ENCODE peak calls at places on chromosome 11, in five cellular contexts. One of them, this sample, is unnamed.

GRCh38 chr11:2091112-2091746 is 48.0 kb downstream of the IGF2 start:
- DNase-seq in Panc1: no peak
- DNase-seq in lower leg skin: peak; percentile 67
- DNase-seq in fibroblast of pulmonary artery: no peak
- DNase-seq in epithelial cell of esophagus: no peak
- DNase-seq in this sample: no peak

GRCh38 chr11:64409707-64410395 is 50.9 kb downstream of the RPS6KA4 start:
- DNase-seq in fibroblast of pulmonary artery: no peak
- DNase-seq in epithelial cell of esophagus: no peak
- DNase-seq in Panc1: no peak
- DNase-seq in lower leg skin: no peak
- DNase-seq in this sample: no peak

GRCh38 chr11:76770642-76771445 is 12.3 kb upstream of the TSKU start:
- DNase-seq in Panc1: peak; percentile 72
- DNase-seq in fibroblast of pulmonary artery: peak; percentile 79
- DNase-seq in lower leg skin: peak; percentile 93
- DNase-seq in epithelial cell of esophagus: peak; percentile 51
- DNase-seq in this sample: peak; percentile 39

GRCh38 chr11:77086521-77087472 is 15.8 kb upstream of the OMP start:
- DNase-seq in Panc1: no peak
- DNase-seq in epithelial cell of esophagus: no peak
- DNase-seq in lower leg skin: peak; percentile 82
- DNase-seq in fibroblast of pulmonary artery: peak; percentile 47
- DNase-seq in this sample: no peak

GRCh38 chr11:32510039-32510438 is 73.6 kb upstream of the EIF3M start:
- DNase-seq in fibroblast of pulmonary artery: no peak
- DNase-seq in lower leg skin: no peak
- DNase-seq in Panc1: no peak
- DNase-seq in epithelial cell of esophagus: no peak
- DNase-seq in this sample: no peak

GRCh38 chr11:120912504-120912903 is 111.4 kb upstream of the TBCEL start:
- DNase-seq in epithelial cell of esophagus: peak; percentile 40
- DNase-seq in Panc1: peak; percentile 17
- DNase-seq in fibroblast of pulmonary artery: peak; percentile 51
- DNase-seq in lower leg skin: no peak
- DNase-seq in this sample: no peak

GRCh38 chr11:105861225-105861624 is 160.8 kb downstream of the MSANTD4 start:
- DNase-seq in epithelial cell of esophagus: peak; percentile 33
- DNase-seq in Panc1: peak; percentile 18
- DNase-seq in fibroblast of pulmonary artery: peak; percentile 13
- DNase-seq in lower leg skin: no peak
- DNase-seq in this sample: no peak

GRCh38 chr11:64378335-64378884 is 19.4 kb downstream of the RPS6KA4 start:
- DNase-seq in epithelial cell of esophagus: no peak
- DNase-seq in fibroblast of pulmonary artery: peak; percentile 29
- DNase-seq in lower leg skin: no peak
- DNase-seq in Panc1: no peak
- DNase-seq in this sample: no peak

GRCh38 chr11:75145972-75146519 is 4.9 kb upstream of the SLCO2B1 start:
- DNase-seq in epithelial cell of esophagus: no peak
- DNase-seq in lower leg skin: peak; percentile 9
- DNase-seq in fibroblast of pulmonary artery: no peak
- DNase-seq in Panc1: no peak
- DNase-seq in this sample: no peak

GRCh38 chr11:104549019-104549418 is 349.2 kb downstream of the CASP12 start:
- DNase-seq in Panc1: no peak
- DNase-seq in lower leg skin: no peak
- DNase-seq in epithelial cell of esophagus: no peak
- DNase-seq in fibroblast of pulmonary artery: no peak
- DNase-seq in this sample: no peak

GRCh38 chr11:61816736-61817455 is at the start of gene FADS1:
- DNase-seq in lower leg skin: peak; percentile 96
- DNase-seq in fibroblast of pulmonary artery: peak; percentile 97
- DNase-seq in epithelial cell of esophagus: peak; percentile 84
- DNase-seq in Panc1: no peak
- DNase-seq in this sample: no peak

GRCh38 chr11:118705111-118705741 is 25.8 kb upstream of the TREH start:
- DNase-seq in fibroblast of pulmonary artery: no peak
- DNase-seq in epithelial cell of esophagus: no peak
- DNase-seq in lower leg skin: peak; percentile 83
- DNase-seq in Panc1: no peak
- DNase-seq in this sample: no peak

GRCh38 chr11:111408789-111409727 is 30.0 kb upstream of the POU2AF1 start:
- DNase-seq in lower leg skin: peak; percentile 60
- DNase-seq in Panc1: no peak
- DNase-seq in fibroblast of pulmonary artery: peak; percentile 15
- DNase-seq in epithelial cell of esophagus: no peak
- DNase-seq in this sample: no peak

GRCh38 chr11:20068691-20069090 is 91.6 kb downstream of the DBX1 start:
- DNase-seq in epithelial cell of esophagus: no peak
- DNase-seq in fibroblast of pulmonary artery: no peak
- DNase-seq in lower leg skin: no peak
- DNase-seq in Panc1: no peak
- DNase-seq in this sample: no peak

GRCh38 chr11:35518766-35519165 is 6.7 kb downstream of the PAMR1 start:
- DNase-seq in epithelial cell of esophagus: no peak
- DNase-seq in fibroblast of pulmonary artery: no peak
- DNase-seq in Panc1: no peak
- DNase-seq in lower leg skin: no peak
- DNase-seq in this sample: no peak

GRCh38 chr11:116960916-116961315 is 123.5 kb upstream of the APOA1 start:
- DNase-seq in lower leg skin: no peak
- DNase-seq in fibroblast of pulmonary artery: peak; percentile 46
- DNase-seq in Panc1: no peak
- DNase-seq in epithelial cell of esophagus: peak; percentile 66
- DNase-seq in this sample: peak; percentile 32

GRCh38 chr11:72719144-72719543 is 33.1 kb downstream of the ARAP1 start:
- DNase-seq in Panc1: no peak
- DNase-seq in fibroblast of pulmonary artery: peak; percentile 55
- DNase-seq in epithelial cell of esophagus: no peak
- DNase-seq in lower leg skin: no peak
- DNase-seq in this sample: no peak

GRCh38 chr11:72720806-72721205 is 31.4 kb downstream of the ARAP1 start:
- DNase-seq in Panc1: no peak
- DNase-seq in lower leg skin: no peak
- DNase-seq in fibroblast of pulmonary artery: no peak
- DNase-seq in epithelial cell of esophagus: no peak
- DNase-seq in this sample: no peak

GRCh38 chr11:72721276-72721675 is 30.9 kb downstream of the ARAP1 start:
- DNase-seq in epithelial cell of esophagus: no peak
- DNase-seq in Panc1: no peak
- DNase-seq in fibroblast of pulmonary artery: no peak
- DNase-seq in lower leg skin: no peak
- DNase-seq in this sample: no peak

GRCh38 chr11:72719551-72719950 is 32.7 kb downstream of the ARAP1 start:
- DNase-seq in Panc1: no peak
- DNase-seq in fibroblast of pulmonary artery: no peak
- DNase-seq in epithelial cell of esophagus: no peak
- DNase-seq in lower leg skin: no peak
- DNase-seq in this sample: no peak

GRCh38 chr11:72720047-72720446 is 32.2 kb downstream of the ARAP1 start:
- DNase-seq in epithelial cell of esophagus: no peak
- DNase-seq in fibroblast of pulmonary artery: no peak
- DNase-seq in Panc1: no peak
- DNase-seq in lower leg skin: no peak
- DNase-seq in this sample: no peak
- H3K4me3 ChIP-seq in epithelial cell of esophagus: peak overlapping the region; percentile 87
- H3K4me3 ChIP-seq in fibroblast of pulmonary artery: peak overlapping the region; percentile 12
- H3K4me3 ChIP-seq in Panc1: no peak overlapping the region
- H3K4me3 ChIP-seq in lower leg skin: no peak overlapping the region
- H3K4me3 ChIP-seq in this sample: peak overlapping the region; percentile 71

GRCh38 chr11:56345739-56346138 is at the start of gene OR8K1:
- DNase-seq in lower leg skin: no peak
- DNase-seq in epithelial cell of esophagus: no peak
- DNase-seq in Panc1: no peak
- DNase-seq in fibroblast of pulmonary artery: no peak
- DNase-seq in this sample: no peak
- TF ChIP-seq CTCF in lower leg skin: no peak
- TF ChIP-seq CTCF in epithelial cell of esophagus: no peak
- TF ChIP-seq CTCF in Panc1: no peak
- TF ChIP-seq CTCF in fibroblast of pulmonary artery: no peak
- TF ChIP-seq CTCF in this sample: no peak

DNA sequence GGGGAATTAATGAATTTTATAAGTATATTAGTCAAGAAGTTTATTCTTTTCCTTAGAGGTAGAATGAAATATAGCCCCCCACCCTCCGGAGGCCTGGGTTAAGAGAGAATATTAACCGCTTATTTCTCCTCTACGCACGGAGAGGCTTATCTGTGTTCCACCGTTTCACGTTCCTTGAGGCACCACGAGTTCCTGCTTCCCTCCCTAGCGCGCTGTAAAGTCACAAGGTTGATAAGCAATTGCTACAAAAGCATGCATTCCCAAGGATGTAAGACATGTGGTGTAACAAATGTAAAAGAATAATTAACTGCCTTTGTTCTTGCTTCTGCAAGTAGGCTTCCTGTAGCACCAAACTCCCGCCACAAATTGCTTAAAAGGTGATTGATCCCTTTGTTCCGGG is 1.5 kb upstream of the ANKRD42 start:
- DNase-seq in epithelial cell of esophagus: no peak
- DNase-seq in fibroblast of pulmonary artery: no peak
- DNase-seq in lower leg skin: no peak
- DNase-seq in Panc1: no peak
- DNase-seq in this sample: no peak
- H3K4me3 ChIP-seq in epithelial cell of esophagus: peak overlapping the region; percentile 98
- H3K4me3 ChIP-seq in fibroblast of pulmonary artery: peak overlapping the region; percentile 71
- H3K4me3 ChIP-seq in lower leg skin: no peak overlapping the region
- H3K4me3 ChIP-seq in Panc1: peak overlapping the region; percentile 88
- H3K4me3 ChIP-seq in this sample: peak overlapping the region; percentile 78

DNA sequence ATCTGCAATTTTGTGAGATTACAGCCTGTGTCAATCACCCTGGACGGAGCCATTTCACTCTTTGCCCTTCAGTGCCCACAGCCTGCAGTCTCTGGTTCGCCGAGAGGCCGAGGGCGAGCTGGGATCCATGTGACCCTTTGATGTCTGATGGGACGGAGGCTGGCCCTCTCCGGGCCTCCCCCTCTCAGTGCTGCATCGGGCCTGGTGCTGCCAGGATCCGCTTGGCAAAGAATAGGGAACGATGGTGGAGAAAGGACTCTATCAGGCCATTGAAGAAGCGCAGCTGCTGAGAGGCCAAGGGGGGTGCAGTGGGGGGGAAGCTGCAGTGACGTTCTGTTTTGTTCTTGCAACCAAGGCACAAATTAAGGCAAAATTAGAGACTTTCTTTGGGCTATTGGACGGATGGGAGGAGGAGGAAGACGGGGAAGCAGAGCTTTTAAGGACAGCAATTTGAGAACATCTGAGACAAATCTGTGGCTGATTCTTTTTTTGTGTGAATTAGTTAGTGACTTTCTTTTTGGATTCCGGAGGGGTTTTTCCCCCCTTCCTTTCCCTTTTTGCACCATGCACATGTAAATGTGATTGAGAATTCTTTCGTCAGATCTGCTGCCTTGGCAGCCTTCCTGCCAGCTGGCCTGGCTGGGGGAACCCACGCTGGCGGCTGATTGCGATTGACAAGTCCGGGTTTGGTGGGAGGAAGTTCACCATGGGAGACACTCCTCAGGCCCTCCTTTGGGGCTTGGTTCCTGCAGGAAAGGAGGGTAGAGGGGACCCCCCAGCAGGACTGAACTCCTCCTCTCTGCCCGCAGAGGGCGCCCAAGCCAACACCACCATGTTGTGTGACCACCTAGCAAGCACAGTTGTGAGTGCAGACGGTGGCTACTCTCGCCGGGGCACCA is 214.5 kb downstream of the NTM start:
- DNase-seq in lower leg skin: peak; percentile 72
- DNase-seq in Panc1: no peak
- DNase-seq in fibroblast of pulmonary artery: no peak
- DNase-seq in epithelial cell of esophagus: no peak
- DNase-seq in this sample: no peak
- TF ChIP-seq CTCF in lower leg skin: no peak
- TF ChIP-seq CTCF in Panc1: peak; percentile 29
- TF ChIP-seq CTCF in fibroblast of pulmonary artery: no peak
- TF ChIP-seq CTCF in epithelial cell of esophagus: no peak
- TF ChIP-seq CTCF in this sample: peak; percentile 24